ENCODE peak calls at places on chromosome 12, in eight cellular contexts. One of them, this sample, is unnamed.

GRCh38 chr12:6276936-6277615 is 33.4 kb upstream of the PLEKHG6 start:
- DNase-seq in upper lobe of left lung: no peak
- DNase-seq in left ventricle myocardium inferior: no peak
- DNase-seq in OCI-LY7: no peak
- DNase-seq in AG04450: no peak
- DNase-seq in neural crest cell: no peak
- DNase-seq in lower leg skin: no peak
- DNase-seq in GM13977: no peak
- DNase-seq in this sample: no peak

GRCh38 chr12:49854976-49855375 is 12.1 kb upstream of the BCDIN3D start:
- DNase-seq in upper lobe of left lung: no peak
- DNase-seq in GM13977: no peak
- DNase-seq in left ventricle myocardium inferior: no peak
- DNase-seq in OCI-LY7: no peak
- DNase-seq in AG04450: no peak
- DNase-seq in lower leg skin: no peak
- DNase-seq in neural crest cell: no peak
- DNase-seq in this sample: no peak

GRCh38 chr12:52007158-52007921 is 594 bp downstream of the TAMALIN start:
- DNase-seq in lower leg skin: peak
- DNase-seq in GM13977: peak
- DNase-seq in left ventricle myocardium inferior: peak
- DNase-seq in neural crest cell: no peak
- DNase-seq in upper lobe of left lung: peak
- DNase-seq in OCI-LY7: no peak
- DNase-seq in AG04450: no peak
- DNase-seq in this sample: peak

GRCh38 chr12:90682398-90682797 is 272.6 kb downstream of the CCER1 start:
- DNase-seq in GM13977: no peak
- DNase-seq in AG04450: peak
- DNase-seq in lower leg skin: no peak
- DNase-seq in neural crest cell: no peak
- DNase-seq in left ventricle myocardium inferior: no peak
- DNase-seq in OCI-LY7: no peak
- DNase-seq in upper lobe of left lung: no peak
- DNase-seq in this sample: no peak

GRCh38 chr12:5000658-5001390 is 42.9 kb upstream of the KCNA5 start:
- DNase-seq in GM13977: no peak
- DNase-seq in lower leg skin: no peak
- DNase-seq in AG04450: no peak
- DNase-seq in neural crest cell: no peak
- DNase-seq in upper lobe of left lung: peak
- DNase-seq in OCI-LY7: no peak
- DNase-seq in left ventricle myocardium inferior: no peak
- DNase-seq in this sample: no peak

GRCh38 chr12:24810378-24810777 is 138.5 kb downstream of the BCAT1 start:
- DNase-seq in AG04450: no peak
- DNase-seq in left ventricle myocardium inferior: no peak
- DNase-seq in neural crest cell: no peak
- DNase-seq in lower leg skin: no peak
- DNase-seq in GM13977: no peak
- DNase-seq in upper lobe of left lung: no peak
- DNase-seq in OCI-LY7: no peak
- DNase-seq in this sample: no peak

GRCh38 chr12:32727237-32727636 is 28.5 kb downstream of the YARS2 start:
- DNase-seq in lower leg skin: no peak
- DNase-seq in neural crest cell: no peak
- DNase-seq in upper lobe of left lung: no peak
- DNase-seq in GM13977: no peak
- DNase-seq in OCI-LY7: no peak
- DNase-seq in AG04450: no peak
- DNase-seq in left ventricle myocardium inferior: no peak
- DNase-seq in this sample: no peak

GRCh38 chr12:116882742-116883141 is 1.5 kb upstream of the HRK start:
- DNase-seq in AG04450: no peak
- DNase-seq in neural crest cell: no peak
- DNase-seq in OCI-LY7: peak
- DNase-seq in lower leg skin: no peak
- DNase-seq in left ventricle myocardium inferior: no peak
- DNase-seq in upper lobe of left lung: no peak
- DNase-seq in GM13977: peak
- DNase-seq in this sample: no peak

GRCh38 chr12:110126557-110126956 is 2.4 kb downstream of the IFT81 start:
- DNase-seq in upper lobe of left lung: no peak
- DNase-seq in left ventricle myocardium inferior: no peak
- DNase-seq in neural crest cell: no peak
- DNase-seq in AG04450: no peak
- DNase-seq in GM13977: no peak
- DNase-seq in OCI-LY7: no peak
- DNase-seq in lower leg skin: no peak
- DNase-seq in this sample: no peak

GRCh38 chr12:93943766-93944165 is 204.6 kb upstream of the PLXNC1 start:
- DNase-seq in AG04450: no peak
- DNase-seq in lower leg skin: peak
- DNase-seq in OCI-LY7: no peak
- DNase-seq in neural crest cell: no peak
- DNase-seq in upper lobe of left lung: no peak
- DNase-seq in left ventricle myocardium inferior: no peak
- DNase-seq in GM13977: no peak
- DNase-seq in this sample: no peak

GRCh38 chr12:51320695-51321320 is 3.2 kb downstream of the BIN2 start:
- DNase-seq in neural crest cell: peak
- DNase-seq in left ventricle myocardium inferior: no peak
- DNase-seq in lower leg skin: no peak
- DNase-seq in upper lobe of left lung: peak
- DNase-seq in AG04450: no peak
- DNase-seq in GM13977: no peak
- DNase-seq in OCI-LY7: peak
- DNase-seq in this sample: no peak

GRCh38 chr12:120944645-120945217 is 33.6 kb upstream of the HNF1A start:
- DNase-seq in left ventricle myocardium inferior: peak
- DNase-seq in GM13977: peak
- DNase-seq in lower leg skin: peak
- DNase-seq in neural crest cell: peak
- DNase-seq in upper lobe of left lung: peak
- DNase-seq in AG04450: peak
- DNase-seq in OCI-LY7: peak
- DNase-seq in this sample: peak

GRCh38 chr12:108304633-108305032 is 34.5 kb downstream of the CMKLR1 start:
- DNase-seq in neural crest cell: no peak
- DNase-seq in GM13977: no peak
- DNase-seq in OCI-LY7: no peak
- DNase-seq in upper lobe of left lung: no peak
- DNase-seq in lower leg skin: no peak
- DNase-seq in left ventricle myocardium inferior: no peak
- DNase-seq in AG04450: no peak
- DNase-seq in this sample: no peak

GRCh38 chr12:108299980-108300696 is 39.0 kb downstream of the CMKLR1 start:
- DNase-seq in GM13977: no peak
- DNase-seq in OCI-LY7: no peak
- DNase-seq in upper lobe of left lung: no peak
- DNase-seq in AG04450: no peak
- DNase-seq in left ventricle myocardium inferior: no peak
- DNase-seq in neural crest cell: no peak
- DNase-seq in lower leg skin: no peak
- DNase-seq in this sample: no peak

GRCh38 chr12:108302034-108302433 is 37.1 kb downstream of the CMKLR1 start:
- DNase-seq in neural crest cell: no peak
- DNase-seq in left ventricle myocardium inferior: no peak
- DNase-seq in OCI-LY7: no peak
- DNase-seq in AG04450: no peak
- DNase-seq in lower leg skin: no peak
- DNase-seq in GM13977: no peak
- DNase-seq in upper lobe of left lung: no peak
- DNase-seq in this sample: no peak

GRCh38 chr12:108301346-108301745 is 37.8 kb downstream of the CMKLR1 start:
- DNase-seq in neural crest cell: no peak
- DNase-seq in lower leg skin: no peak
- DNase-seq in OCI-LY7: no peak
- DNase-seq in GM13977: no peak
- DNase-seq in upper lobe of left lung: no peak
- DNase-seq in left ventricle myocardium inferior: no peak
- DNase-seq in AG04450: no peak
- DNase-seq in this sample: no peak

DNA sequence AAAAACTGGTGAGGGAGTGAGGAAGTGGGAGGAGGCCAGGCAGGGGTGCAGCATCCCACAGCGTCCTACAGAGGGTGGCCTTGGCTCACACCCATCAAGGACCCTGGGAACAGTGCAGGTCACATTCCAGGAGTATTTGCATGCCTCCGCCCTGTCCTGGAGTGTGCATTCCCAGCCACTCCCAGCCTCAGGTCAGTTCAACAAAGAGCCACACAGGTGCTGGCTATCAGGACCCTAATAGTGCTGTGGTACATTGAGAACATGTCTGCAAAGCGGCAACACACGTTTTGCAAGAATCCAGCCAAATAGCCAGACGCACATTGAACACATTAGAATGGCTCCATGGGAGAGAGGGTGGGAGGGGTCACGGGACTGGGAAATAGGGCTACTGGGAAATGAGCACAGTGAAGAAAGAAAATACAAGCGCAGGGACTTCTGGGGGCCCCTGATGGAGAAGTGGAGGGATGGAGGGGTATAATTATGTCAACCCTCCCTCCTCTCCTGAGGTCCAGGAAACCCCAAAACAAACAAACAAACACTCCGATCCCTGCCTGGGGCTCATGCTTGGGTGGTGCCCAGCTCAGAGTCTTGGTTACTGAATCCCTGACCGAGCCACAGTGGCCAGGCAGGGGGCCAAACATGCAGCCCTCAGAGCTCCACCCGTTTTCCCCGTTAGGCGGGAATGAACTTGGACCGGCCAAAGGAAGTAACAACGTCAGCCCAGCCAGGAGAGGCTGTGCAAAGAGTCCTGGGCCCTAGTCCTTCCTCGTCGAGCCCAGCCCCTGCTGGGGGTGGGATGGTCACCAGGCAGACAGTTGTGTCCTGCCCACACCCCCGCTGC is 36.4 kb downstream of the CMKLR1 start:
- DNase-seq in lower leg skin: peak
- DNase-seq in AG04450: no peak
- DNase-seq in neural crest cell: no peak
- DNase-seq in OCI-LY7: no peak
- DNase-seq in upper lobe of left lung: peak
- DNase-seq in GM13977: no peak
- DNase-seq in left ventricle myocardium inferior: peak
- DNase-seq in this sample: no peak
- TF ChIP-seq CTCF in lower leg skin: no peak
- TF ChIP-seq CTCF in AG04450: no peak
- TF ChIP-seq CTCF in neural crest cell: no peak
- TF ChIP-seq CTCF in OCI-LY7: no peak
- TF ChIP-seq CTCF in upper lobe of left lung: peak
- TF ChIP-seq CTCF in GM13977: no peak
- TF ChIP-seq CTCF in left ventricle myocardium inferior: peak
- TF ChIP-seq CTCF in this sample: no peak

DNA sequence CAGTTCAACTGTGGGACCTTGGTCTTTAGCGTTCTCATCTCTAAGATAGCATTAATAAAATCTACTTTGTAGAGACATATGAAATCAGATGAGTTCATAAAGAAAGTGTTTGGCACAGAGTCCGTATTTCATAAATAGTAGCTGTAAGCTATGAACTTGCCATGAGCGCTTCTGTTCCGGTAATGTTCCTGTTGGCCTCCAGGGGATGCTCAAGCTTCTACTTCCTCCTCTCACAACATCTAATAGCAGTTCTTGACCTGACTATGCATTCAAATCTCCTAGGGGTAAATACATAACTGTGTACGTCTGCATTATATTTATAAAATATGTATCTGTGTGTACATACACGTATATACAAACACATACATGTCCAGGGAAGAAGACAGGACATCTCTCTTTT is 288.2 kb upstream of the TMPO start:
- DNase-seq in left ventricle myocardium inferior: no peak
- DNase-seq in neural crest cell: no peak
- DNase-seq in OCI-LY7: peak
- DNase-seq in GM13977: no peak
- DNase-seq in lower leg skin: no peak
- DNase-seq in upper lobe of left lung: no peak
- DNase-seq in AG04450: no peak
- DNase-seq in this sample: no peak
- TF ChIP-seq CTCF in left ventricle myocardium inferior: no peak
- TF ChIP-seq CTCF in neural crest cell: peak
- TF ChIP-seq CTCF in OCI-LY7: peak
- TF ChIP-seq CTCF in GM13977: peak
- TF ChIP-seq CTCF in lower leg skin: no peak
- TF ChIP-seq CTCF in upper lobe of left lung: peak
- TF ChIP-seq CTCF in AG04450: peak
- TF ChIP-seq CTCF in this sample: no peak

DNA sequence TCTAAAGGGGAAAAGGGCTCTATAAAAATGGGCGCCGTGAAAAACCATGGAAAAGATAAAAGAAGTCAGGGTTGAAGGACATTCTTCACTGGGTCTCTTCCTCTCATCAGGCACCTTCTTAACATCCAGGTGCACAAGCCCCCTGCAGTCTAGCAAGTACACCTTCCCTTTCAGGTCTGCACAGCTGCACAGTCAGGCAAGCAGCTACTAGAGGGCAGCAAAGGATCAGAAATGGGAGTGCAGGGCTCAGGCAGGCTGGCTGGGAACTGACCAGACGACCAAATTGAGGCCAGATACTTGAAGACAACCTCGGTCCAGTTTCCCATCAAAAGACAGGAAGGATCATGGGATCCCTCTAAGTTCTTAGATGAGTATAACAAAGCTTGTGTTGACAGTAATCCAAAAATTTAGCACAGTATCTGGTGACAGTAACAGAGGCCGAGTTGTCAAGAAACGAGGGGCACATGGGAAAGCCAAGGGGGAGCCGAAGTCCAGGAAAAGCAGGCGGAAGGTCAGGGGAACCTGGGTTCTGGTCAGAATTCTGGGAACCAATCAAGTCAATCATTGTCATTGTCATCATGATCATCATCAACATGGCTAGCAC is 10.1 kb upstream of the GRIP1 start:
- DNase-seq in lower leg skin: no peak
- DNase-seq in neural crest cell: peak
- DNase-seq in left ventricle myocardium inferior: no peak
- DNase-seq in OCI-LY7: peak
- DNase-seq in GM13977: peak
- DNase-seq in upper lobe of left lung: peak
- DNase-seq in AG04450: no peak
- DNase-seq in this sample: peak
- TF ChIP-seq CTCF in lower leg skin: no peak
- TF ChIP-seq CTCF in neural crest cell: peak
- TF ChIP-seq CTCF in left ventricle myocardium inferior: peak
- TF ChIP-seq CTCF in OCI-LY7: peak
- TF ChIP-seq CTCF in GM13977: peak
- TF ChIP-seq CTCF in upper lobe of left lung: peak
- TF ChIP-seq CTCF in AG04450: peak
- TF ChIP-seq CTCF in this sample: peak

DNA sequence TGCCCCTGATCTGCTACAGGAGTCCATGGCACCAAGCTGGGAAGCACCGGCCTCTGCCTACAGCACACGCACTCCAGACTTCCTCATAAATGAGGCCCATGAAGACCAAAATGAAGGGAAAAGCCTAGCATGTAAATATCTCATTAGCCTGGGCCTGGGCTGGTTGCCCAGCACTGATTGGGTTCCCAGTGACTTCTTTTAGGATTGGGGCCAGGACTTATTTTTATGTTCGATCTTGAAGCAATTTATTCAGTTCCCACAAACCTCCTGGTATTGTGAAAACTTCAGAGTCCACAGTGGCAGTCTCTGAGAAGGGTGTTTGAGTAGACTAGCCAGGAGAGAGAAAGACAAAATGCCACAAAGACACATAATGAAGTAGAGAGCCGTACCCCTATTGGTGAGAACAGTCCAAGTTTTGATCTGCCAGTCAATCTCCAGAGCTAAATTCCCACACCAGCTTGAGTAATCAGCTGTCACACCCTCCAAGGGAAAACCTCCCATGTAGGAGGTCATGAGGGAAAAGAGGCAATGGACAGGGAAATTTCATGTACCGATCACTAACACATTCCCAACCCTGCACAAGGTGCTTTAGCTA is 78.2 kb downstream of the PHLDA1 start:
- DNase-seq in GM13977: no peak
- DNase-seq in AG04450: no peak
- DNase-seq in neural crest cell: no peak
- DNase-seq in OCI-LY7: no peak
- DNase-seq in lower leg skin: no peak
- DNase-seq in left ventricle myocardium inferior: no peak
- DNase-seq in upper lobe of left lung: no peak
- DNase-seq in this sample: no peak
- TF ChIP-seq CTCF in GM13977: no peak
- TF ChIP-seq CTCF in AG04450: no peak
- TF ChIP-seq CTCF in neural crest cell: no peak
- TF ChIP-seq CTCF in OCI-LY7: no peak
- TF ChIP-seq CTCF in lower leg skin: no peak
- TF ChIP-seq CTCF in left ventricle myocardium inferior: no peak
- TF ChIP-seq CTCF in upper lobe of left lung: no peak
- TF ChIP-seq CTCF in this sample: no peak